ENCODE peak calls at places on chromosomes 7 and 10, in six cellular contexts. U is HepG2, Q is K562, N is A549, M is endothelial cell of umbilical vein, H is GM12878. C is an unnamed sample.
A peak's percentile ranks its signal among the peaks of the same experiment; 100 is the strongest.

GRCh38 chr10:132807621-132808049 is 21.7 kb upstream of the NKX6-2 start:
- DNase-seq in U (no peak), Q (no peak), N (no peak), M (no peak), H (no peak), C (no peak)

GRCh38 chr7:117667456-117667855 is 187.6 kb downstream of the CFTR start:
- DNase-seq in U (no peak), Q (no peak), N (no peak), M (no peak), H (no peak), C (no peak)

GRCh38 chr7:47091141-47091540 is 490.8 kb downstream of the TNS3 start:
- DNase-seq in U (no peak), Q (no peak), N (no peak), M (no peak), H (no peak), C (no peak)

GRCh38 chr7:20558963-20559716 is 56.3 kb upstream of the ABCB5 start:
- DNase-seq in U (no peak), Q (no peak), N (no peak), M (no peak), H (no peak), C (no peak)

GRCh38 chr10:74081192-74081803 is 69.3 kb downstream of the AP3M1 start:
- DNase-seq in U (peak; percentile 50), Q (peak; percentile 55), N (peak; percentile 64), M (peak; percentile 75), H (no peak), C (peak; percentile 73)

GRCh38 chr7:119010635-119011034 is 786.1 kb downstream of the ANKRD7 start:
- DNase-seq in U (no peak), Q (no peak), N (no peak), M (no peak), H (no peak), C (no peak)

GRCh38 chr7:82506702-82507101 is 63.1 kb upstream of the CACNA2D1 start:
- DNase-seq in U (no peak), Q (no peak), N (no peak), M (no peak), H (no peak), C (no peak)

GRCh38 chr7:124188576-124188975 is 155.7 kb upstream of the TMEM229A start:
- DNase-seq in U (no peak), Q (no peak), N (no peak), M (no peak), H (no peak), C (no peak)

GRCh38 chr10:101018600-101019439 is 12.1 kb downstream of the PDZD7 start:
- DNase-seq in U (peak; percentile 72), Q (peak; percentile 79), N (peak; percentile 82), M (peak; percentile 82), H (no peak), C (peak; percentile 93)

GRCh38 chr7:98514211-98515150 is 102.6 kb upstream of the NPTX2 start:
- DNase-seq in U (no peak), Q (peak; percentile 65), N (no peak), M (no peak), H (no peak), C (peak; percentile 24)

GRCh38 chr10:14040787-14041631 is 289.7 kb downstream of the FRMD4A start:
- DNase-seq in U (no peak), Q (no peak), N (no peak), M (no peak), H (no peak), C (no peak)

DNA sequence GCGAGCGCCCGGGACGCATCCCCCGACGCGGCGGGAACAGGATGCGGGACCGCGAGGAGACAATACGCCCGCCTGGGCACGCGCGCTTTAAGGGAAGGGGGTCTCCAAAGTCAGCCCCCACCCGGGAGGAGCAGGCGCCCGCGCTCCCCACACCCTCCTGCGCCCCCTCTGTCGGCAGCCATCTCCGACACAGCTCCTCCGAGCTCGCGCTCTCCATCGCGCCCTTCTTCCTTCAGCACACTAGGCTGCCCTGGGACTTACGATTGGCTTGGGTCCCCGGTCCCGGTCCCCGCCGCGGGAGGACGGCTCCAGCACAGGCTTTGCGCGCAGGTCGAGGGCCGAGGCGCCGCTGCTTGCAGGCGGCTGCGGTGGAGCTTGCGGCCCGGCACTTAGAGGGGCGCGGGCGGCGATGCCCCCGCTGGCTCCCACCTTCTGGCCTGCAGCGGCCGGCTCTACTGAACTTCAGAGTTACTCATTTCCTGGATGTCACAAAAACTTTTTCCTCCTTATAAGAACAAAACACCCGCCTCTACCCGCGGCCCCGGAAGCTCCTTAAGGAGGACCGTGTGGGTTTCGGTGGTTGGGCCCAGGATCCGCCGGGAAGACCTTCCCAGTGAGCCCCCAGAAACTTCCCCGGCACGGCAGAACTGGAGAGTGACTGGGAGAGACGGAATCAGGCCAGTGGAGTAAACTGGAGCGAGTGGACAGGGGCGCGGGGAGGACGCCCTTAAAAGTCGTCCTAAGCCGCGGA is at the start of gene ITPRIP:
- DNase-seq in U (peak; percentile 33), Q (peak; percentile 56), N (peak; percentile 78), M (peak; percentile 93), H (no peak), C (peak; percentile 91)
- TF ChIP-seq POLR2A in U (no peak), Q (peak; percentile 75), N (peak; percentile 58), M (peak; percentile 77), H (peak; percentile 91), C (peak; percentile 81)

DNA sequence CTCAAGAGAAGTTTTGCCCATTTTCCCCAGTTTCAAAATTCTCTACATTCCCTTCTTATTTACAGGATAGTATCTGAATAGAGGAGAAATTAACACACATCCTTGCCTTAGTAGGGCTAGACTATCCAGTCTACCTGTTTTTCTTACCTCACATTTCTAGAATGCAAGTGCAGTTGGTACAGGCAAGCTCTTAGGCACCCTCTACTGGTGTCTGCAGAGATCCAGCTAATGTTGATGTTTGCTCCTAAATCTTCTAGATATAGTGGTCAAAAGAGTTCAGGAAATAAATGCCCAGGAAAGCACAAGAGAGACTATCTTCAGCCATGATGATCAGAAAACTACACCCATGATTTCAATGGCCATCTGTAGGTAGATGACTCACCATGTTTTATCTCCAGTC is 205.3 kb downstream of the HTR7 start:
- DNase-seq in U (no peak), Q (no peak), N (peak; percentile 17), M (peak; percentile 10), H (no peak), C (peak; percentile 9)
- TF ChIP-seq MYC in U (no peak), Q (no peak), N (no peak), M (no peak), H (no peak), C (no peak)

GRCh38 chr10:28302012-28302667 is 724 bp downstream of the MPP7 start:
- DNase-seq in U (no peak), Q (peak; percentile 46), N (no peak), M (peak; percentile 11), H (no peak), C (peak; percentile 48)

GRCh38 chr10:28305551-28305950 is 2.7 kb upstream of the MPP7 start:
- DNase-seq in U (no peak), Q (no peak), N (no peak), M (no peak), H (no peak), C (no peak)

GRCh38 chr10:28304032-28304571 is 1.2 kb upstream of the MPP7 start:
- DNase-seq in U (no peak), Q (no peak), N (no peak), M (no peak), H (no peak), C (no peak)

GRCh38 chr10:28300027-28300426 is 2.8 kb downstream of the MPP7 start:
- DNase-seq in U (no peak), Q (peak; percentile 19), N (no peak), M (no peak), H (no peak), C (no peak)

GRCh38 chr10:28302668-28303488 is at the start of gene MPP7:
- DNase-seq in U (peak; percentile 98), Q (peak; percentile 99), N (peak; percentile 97), M (peak; percentile 98), H (peak; percentile 78), C (peak; percentile 93)
- TF ChIP-seq POLR2A in U (peak; percentile 73), Q (no peak), N (no peak), M (no peak), H (no peak), C (no peak)

GRCh38 chr7:154649015-154649414 is 353.9 kb downstream of the PAXIP1 start:
- DNase-seq in U (no peak), Q (no peak), N (no peak), M (no peak), H (no peak), C (no peak)
- TF ChIP-seq MYC in U (no peak), Q (no peak), N (no peak), M (no peak), H (no peak), C (no peak)

GRCh38 chr10:98463976-98464754 is 17.4 kb upstream of the HPS1 start:
- DNase-seq in U (no peak), Q (no peak), N (peak; percentile 14), M (no peak), H (no peak), C (peak; percentile 47)
- TF ChIP-seq POLR2A in U (no peak), Q (no peak), N (no peak), M (no peak), H (no peak), C (no peak)

GRCh38 chr10:15280462-15280861 is 90.6 kb downstream of the FAM171A1 start:
- DNase-seq in U (no peak), Q (no peak), N (no peak), M (no peak), H (no peak), C (no peak)
- TF ChIP-seq MYC in U (no peak), Q (no peak), N (no peak), M (no peak), H (no peak), C (no peak)

GRCh38 chr7:106215868-106216516 is 68.8 kb downstream of the NAMPT start:
- DNase-seq in U (no peak), Q (no peak), N (no peak), M (no peak), H (no peak), C (no peak)

GRCh38 chr7:106218546-106218945 is 66.2 kb downstream of the NAMPT start:
- DNase-seq in U (no peak), Q (no peak), N (no peak), M (no peak), H (no peak), C (no peak)

GRCh38 chr7:106216517-106217088 is 68.2 kb downstream of the NAMPT start:
- DNase-seq in U (no peak), Q (peak; percentile 51), N (peak; percentile 88), M (peak; percentile 96), H (no peak), C (no peak)

GRCh38 chr7:106219170-106219569 is 65.6 kb downstream of the NAMPT start:
- DNase-seq in U (no peak), Q (no peak), N (no peak), M (peak; percentile 49), H (no peak), C (no peak)

GRCh38 chr7:106217089-106217542 is 67.7 kb downstream of the NAMPT start:
- DNase-seq in U (no peak), Q (no peak), N (peak; percentile 64), M (peak; percentile 86), H (no peak), C (no peak)
- TF ChIP-seq POLR2A in U (no peak), Q (no peak), N (no peak), M (peak; percentile 38), H (no peak), C (no peak)

GRCh38 chr7:41222704-41223103 is 480.2 kb downstream of the INHBA start:
- DNase-seq in U (no peak), Q (no peak), N (no peak), M (peak; percentile 37), H (no peak), C (no peak)

GRCh38 chr7:41219276-41219675 is 483.6 kb downstream of the INHBA start:
- DNase-seq in U (no peak), Q (no peak), N (no peak), M (no peak), H (no peak), C (no peak)

GRCh38 chr7:41220275-41220674 is 482.6 kb downstream of the INHBA start:
- DNase-seq in U (no peak), Q (no peak), N (no peak), M (no peak), H (no peak), C (no peak)

GRCh38 chr7:41224063-41224763 is 478.7 kb downstream of the INHBA start:
- DNase-seq in U (no peak), Q (no peak), N (no peak), M (peak; percentile 56), H (no peak), C (no peak)
- TF ChIP-seq MYC in U (no peak), Q (no peak), N (no peak), M (no peak), H (no peak), C (no peak)

C was measured in NB4.